ENCODE peak calls at places on chromosomes 7 and 10, in four cellular contexts. L, F, M and W are unnamed samples.

GRCh38 chr7:27193335-27194001 is 6.4 kb downstream of the HOXA13 start:
- DNase-seq in L (no peak), F (no peak), M (no peak), W (no peak)

GRCh38 chr7:66162622-66163021 is 42.5 kb upstream of the TPST1 start:
- DNase-seq in L (no peak), F (no peak), M (no peak), W (no peak)

GRCh38 chr7:41956276-41956675 is 253.4 kb upstream of the INHBA start:
- DNase-seq in F (no peak), L (no peak), M (no peak), W (no peak)

GRCh38 chr7:66150471-66150870 is 35.8 kb downstream of the CRCP start:
- DNase-seq in F (no peak), M (peak), L (no peak), W (no peak)

GRCh38 chr10:46022978-46023702 is 7.3 kb downstream of the NCOA4 start:
- DNase-seq in F (peak), L (peak), M (peak), W (peak)

GRCh38 chr10:11828682-11829284 is 5.6 kb downstream of the PROSER2 start:
- DNase-seq in F (no peak), L (no peak), M (no peak), W (no peak)

GRCh38 chr7:77409005-77409738 is 7.0 kb downstream of the GSAP start:
- DNase-seq in L (no peak), M (no peak), F (no peak), W (no peak)

GRCh38 chr10:86176850-86177249 is 189.7 kb downstream of the GRID1 start:
- DNase-seq in L (no peak), F (no peak), M (no peak), W (peak)

GRCh38 chr10:48289652-48290238 is 15.2 kb upstream of the FRMPD2 start:
- DNase-seq in F (peak), M (no peak), L (peak), W (no peak)

GRCh38 chr7:157397751-157398691 is 61.2 kb downstream of the DNAJB6 start:
- DNase-seq in M (peak), F (no peak), L (no peak), W (no peak)

GRCh38 chr7:149133311-149133710 is 7.2 kb upstream of the ZNF425 start:
- DNase-seq in L (no peak), M (peak), F (no peak), W (no peak)

GRCh38 chr10:7795605-7796004 is 7.6 kb downstream of the ATP5F1C start:
- DNase-seq in L (no peak), M (no peak), F (no peak), W (no peak)

GRCh38 chr10:13708256-13708990 is 121.7 kb downstream of the PRPF18 start:
- DNase-seq in L (no peak), M (no peak), F (no peak), W (no peak)

GRCh38 chr7:33869176-33869575 is 36.2 kb upstream of the BMPER start:
- DNase-seq in F (no peak), L (no peak), M (no peak), W (no peak)

GRCh38 chr10:70540089-70540788 is 61.7 kb downstream of the PALD1 start:
- DNase-seq in M (no peak), F (no peak), L (no peak), W (peak)

GRCh38 chr10:124207391-124207790 is 114.0 kb upstream of the CHST15 start:
- DNase-seq in M (no peak), F (no peak), L (no peak), W (no peak)

GRCh38 chr10:32207544-32207943 is 139.4 kb downstream of the EPC1 start:
- DNase-seq in L (peak), F (peak), M (no peak), W (no peak)